ENCODE peak calls at places on chromosomes 5 and 9, in ten cellular contexts. K, E, Y, B, O, Q, C, R, N and H are unnamed samples.

GRCh38 chr9:133733421-133734250 is 4.5 kb downstream of the SARDH start:
- DNase-seq in K (no peak), E (no peak), Y (no peak), B (no peak), O (peak), Q (peak), C (no peak), R (no peak), N (no peak), H (no peak)

GRCh38 chr5:14081791-14082190 is 61.4 kb upstream of the TRIO start:
- DNase-seq in K (no peak), E (no peak), Y (no peak), B (no peak), O (no peak), Q (no peak), C (peak), R (peak), N (no peak), H (no peak)

GRCh38 chr5:173602423-173602822 is 14.0 kb downstream of the BOD1 start:
- DNase-seq in K (no peak), E (no peak), Y (peak), B (no peak), O (no peak), Q (no peak), C (peak), R (no peak), N (peak), H (no peak)

GRCh38 chr5:147918101-147918500 is 11.8 kb upstream of the C5orf46 start:
- DNase-seq in K (no peak), E (no peak), Y (no peak), B (no peak), O (no peak), Q (no peak), C (peak), R (peak), N (peak), H (no peak)

GRCh38 chr9:94554439-94555331 is at the start of gene PCAT7:
- DNase-seq in K (peak), E (peak), Y (no peak), B (no peak), O (peak), Q (no peak), C (no peak), R (peak), N (peak), H (peak)

GRCh38 chr9:132372177-132373095 is 17.6 kb upstream of the SETX start:
- DNase-seq in K (peak), E (peak), Y (peak), B (no peak), O (peak), Q (no peak), C (no peak), R (peak), N (peak), H (no peak)

GRCh38 chr9:133107245-133107722 is 13.8 kb downstream of the RALGDS start:
- DNase-seq in K (no peak), E (no peak), Y (no peak), B (no peak), O (no peak), Q (peak), C (no peak), R (no peak), N (no peak), H (no peak)

GRCh38 chr5:180600554-180601041 is 9.3 kb upstream of the SCGB3A1 start:
- DNase-seq in K (no peak), E (no peak), Y (peak), B (no peak), O (peak), Q (peak), C (no peak), R (no peak), N (no peak), H (no peak)

GRCh38 chr5:1057841-1058548 is 49.4 kb downstream of the NKD2 start:
- DNase-seq in K (no peak), E (no peak), Y (no peak), B (no peak), O (no peak), Q (no peak), C (no peak), R (no peak), N (no peak), H (no peak)

GRCh38 chr5:6686916-6687409 is 26.3 kb upstream of the TENT4A start:
- DNase-seq in K (peak), E (no peak), Y (no peak), B (no peak), O (peak), Q (no peak), C (peak), R (peak), N (peak), H (no peak)
- H3K4me3 ChIP-seq in K (no peak), E (no peak), Y (peak), B (no peak), O (peak), Q (peak), C (peak), R (peak), N (peak), H (no peak)

GRCh38 chr5:55694152-55694830 is 17.8 kb downstream of the SLC38A9 start:
- DNase-seq in K (no peak), E (peak), Y (no peak), B (no peak), O (no peak), Q (no peak), C (peak), R (peak), N (peak), H (no peak)

GRCh38 chr5:55691265-55692105 is 20.6 kb downstream of the SLC38A9 start:
- DNase-seq in K (no peak), E (peak), Y (no peak), B (no peak), O (no peak), Q (no peak), C (peak), R (peak), N (peak), H (no peak)

GRCh38 chr5:55692509-55692908 is 19.6 kb downstream of the SLC38A9 start:
- DNase-seq in K (no peak), E (no peak), Y (no peak), B (no peak), O (no peak), Q (no peak), C (no peak), R (no peak), N (no peak), H (no peak)

DNA sequence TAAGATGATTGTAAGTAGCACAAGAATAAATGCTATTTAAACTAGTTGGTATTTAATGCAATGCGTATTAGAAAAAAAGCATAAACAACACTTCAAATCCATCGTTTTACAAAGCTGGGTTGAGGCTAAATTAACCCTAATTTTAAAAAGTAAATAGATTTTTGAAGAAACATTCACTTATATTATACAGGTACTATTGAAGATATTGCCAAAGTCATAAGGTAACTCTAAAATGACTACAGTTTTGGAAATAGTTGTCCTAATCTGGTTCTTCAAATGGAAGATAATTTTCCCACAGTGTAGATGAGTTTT is 20.1 kb downstream of the SLC38A9 start:
- DNase-seq in K (no peak), E (no peak), Y (no peak), B (no peak), O (no peak), Q (no peak), C (no peak), R (no peak), N (no peak), H (no peak)
- TF ChIP-seq CTCF in K (no peak), E (no peak), Y (no peak), B (no peak), O (peak), Q (no peak), C (no peak), R (no peak), N (no peak), H (no peak)

GRCh38 chr9:122349201-122349600 is 21.6 kb upstream of the PTGS1 start:
- DNase-seq in K (no peak), E (no peak), Y (no peak), B (no peak), O (no peak), Q (no peak), C (no peak), R (no peak), N (no peak), H (no peak)

GRCh38 chr9:122346478-122347347 is 24.1 kb upstream of the PTGS1 start:
- DNase-seq in K (peak), E (no peak), Y (no peak), B (no peak), O (peak), Q (no peak), C (no peak), R (peak), N (peak), H (no peak)

GRCh38 chr9:122348288-122348777 is 22.5 kb upstream of the PTGS1 start:
- DNase-seq in K (no peak), E (no peak), Y (no peak), B (no peak), O (peak), Q (no peak), C (no peak), R (no peak), N (no peak), H (no peak)

GRCh38 chr9:122348791-122349190 is 22.0 kb upstream of the PTGS1 start:
- DNase-seq in K (no peak), E (no peak), Y (no peak), B (no peak), O (no peak), Q (no peak), C (no peak), R (no peak), N (no peak), H (no peak)

GRCh38 chr9:122347348-122348287 is 23.2 kb upstream of the PTGS1 start:
- DNase-seq in K (peak), E (no peak), Y (no peak), B (no peak), O (peak), Q (no peak), C (peak), R (peak), N (peak), H (no peak)
- H3K4me3 ChIP-seq in K (no peak), E (peak), Y (peak), B (peak), O (peak), Q (peak), C (peak), R (peak), N (peak), H (peak)

GRCh38 chr9:26973989-26974388 is 17.8 kb downstream of the IFT74 start:
- DNase-seq in K (no peak), E (no peak), Y (no peak), B (no peak), O (no peak), Q (no peak), C (no peak), R (no peak), N (no peak), H (no peak)

GRCh38 chr9:26974927-26975326 is 18.7 kb downstream of the IFT74 start:
- DNase-seq in K (no peak), E (no peak), Y (no peak), B (no peak), O (peak), Q (no peak), C (no peak), R (no peak), N (no peak), H (no peak)

GRCh38 chr9:26971721-26972120 is 15.5 kb downstream of the IFT74 start:
- DNase-seq in K (no peak), E (no peak), Y (no peak), B (no peak), O (no peak), Q (no peak), C (no peak), R (peak), N (no peak), H (no peak)

GRCh38 chr9:26975728-26976707 is 19.8 kb downstream of the IFT74 start:
- DNase-seq in K (peak), E (no peak), Y (no peak), B (no peak), O (peak), Q (no peak), C (peak), R (peak), N (peak), H (no peak)
- TF ChIP-seq CTCF in K (no peak), E (peak), Y (peak), B (peak), O (peak), Q (peak), C (peak), R (peak), N (peak), H (peak)

GRCh38 chr5:132458651-132459030 is 31.9 kb downstream of the IRF1 start:
- DNase-seq in K (no peak), E (peak), Y (no peak), B (no peak), O (no peak), Q (no peak), C (peak), R (peak), N (peak), H (no peak)

GRCh38 chr5:132456553-132457361 is 33.8 kb downstream of the IRF1 start:
- DNase-seq in K (peak), E (peak), Y (peak), B (peak), O (no peak), Q (no peak), C (peak), R (peak), N (peak), H (peak)

GRCh38 chr5:132459031-132459982 is 31.3 kb downstream of the IRF1 start:
- DNase-seq in K (peak), E (peak), Y (peak), B (no peak), O (no peak), Q (no peak), C (peak), R (no peak), N (peak), H (no peak)

GRCh38 chr5:132458226-132458560 is 32.4 kb downstream of the IRF1 start:
- DNase-seq in K (no peak), E (no peak), Y (no peak), B (no peak), O (no peak), Q (no peak), C (peak), R (peak), N (no peak), H (no peak)

DNA sequence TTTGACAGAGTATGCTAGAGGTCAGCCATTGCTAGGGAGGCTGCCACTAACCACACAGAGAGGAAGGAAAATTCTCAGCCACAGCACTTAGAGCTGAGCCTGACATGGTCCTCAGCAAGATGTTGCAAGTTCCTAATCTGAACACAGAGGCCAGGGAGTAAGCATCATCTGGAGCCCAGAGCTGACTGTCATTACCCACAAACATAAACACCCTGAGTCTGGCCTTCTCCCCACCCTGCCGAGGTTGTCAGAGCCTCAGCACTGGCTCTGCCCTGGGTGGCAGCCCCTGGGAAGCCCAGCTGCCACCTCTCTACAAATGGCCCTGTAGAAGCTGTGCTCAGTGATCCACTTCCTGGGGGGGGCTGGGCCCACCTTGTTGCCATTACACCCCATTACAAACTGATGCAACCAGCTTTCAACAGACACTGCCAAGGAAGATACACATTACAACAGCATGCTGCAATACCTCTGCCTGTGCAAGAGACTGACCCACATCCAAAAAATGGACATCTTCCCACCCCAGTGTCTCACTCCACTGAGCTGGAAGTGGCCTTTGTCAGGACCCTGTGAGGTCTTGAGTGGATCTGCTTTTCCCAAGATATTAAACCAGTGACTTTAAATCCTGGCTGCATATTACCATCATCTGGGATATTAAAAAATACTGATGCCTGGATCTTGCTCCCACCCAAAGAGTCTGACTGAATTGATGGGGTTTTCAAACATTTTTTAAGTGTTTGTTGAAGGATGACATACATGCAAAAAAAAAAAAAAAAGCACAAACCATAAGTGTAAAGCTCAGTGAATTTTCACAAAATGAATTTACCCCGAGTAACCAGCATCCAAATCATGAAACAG is 33.0 kb downstream of the IRF1 start:
- DNase-seq in K (no peak), E (peak), Y (peak), B (peak), O (no peak), Q (no peak), C (peak), R (peak), N (peak), H (no peak)
- H3K4me3 ChIP-seq in K (no peak), E (no peak), Y (no peak), B (no peak), O (no peak), Q (no peak), C (no peak), R (no peak), N (no peak), H (no peak)

DNA sequence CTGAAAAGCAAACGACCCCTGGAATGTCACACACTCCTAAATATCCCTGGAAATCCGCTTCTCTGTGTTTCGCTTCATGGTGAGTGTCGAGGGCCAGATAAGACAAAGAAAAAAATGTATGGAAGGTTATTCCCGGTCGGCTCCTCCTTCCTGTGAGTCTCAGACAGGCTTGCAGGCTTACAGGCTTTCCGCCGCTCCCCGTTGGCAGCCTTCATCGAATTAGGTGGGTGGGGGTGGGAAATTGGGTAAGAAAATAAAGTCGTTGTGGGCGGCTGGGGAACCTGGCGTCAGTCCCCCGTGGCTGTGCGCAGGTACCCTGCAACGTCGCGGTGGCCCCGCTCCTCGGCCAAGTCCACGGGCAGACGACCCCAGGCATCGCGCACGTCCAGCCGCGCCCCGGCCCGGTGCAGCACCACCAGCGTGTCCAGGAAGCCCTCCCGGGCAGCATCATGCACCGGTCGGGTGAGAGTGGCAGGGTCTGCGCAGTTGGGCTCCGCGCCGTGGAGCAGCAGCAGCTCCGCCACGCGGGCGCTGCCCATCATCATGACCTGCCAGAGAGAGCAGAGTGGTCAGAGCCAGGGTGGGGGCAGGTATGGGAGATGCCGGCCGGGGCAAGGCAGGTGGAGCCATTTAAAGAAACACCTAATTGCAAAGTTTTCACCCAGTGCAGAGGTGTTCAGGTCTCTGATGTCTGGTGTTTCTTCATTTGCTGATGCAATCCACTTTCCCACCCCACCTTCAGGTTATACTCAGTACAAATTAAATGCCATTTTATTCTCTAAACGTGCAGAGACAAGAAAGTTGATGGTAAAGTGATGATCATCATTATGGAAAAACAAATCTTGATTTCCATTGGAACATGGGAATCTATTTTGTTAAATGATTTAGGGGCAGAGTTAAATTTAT is 3.2 kb downstream of the CDKN2B start:
- DNase-seq in K (no peak), E (no peak), Y (no peak), B (no peak), O (peak), Q (no peak), C (no peak), R (peak), N (peak), H (no peak)
- TF ChIP-seq CTCF in K (no peak), E (no peak), Y (no peak), B (no peak), O (no peak), Q (no peak), C (no peak), R (peak), N (peak), H (no peak)